ENCODE peak calls at places on chromosome 12, in five cellular contexts. T is colonic mucosa, Z is IMR-90, O is fibroblast of lung, N is astrocyte. F is an unnamed sample.

GRCh38 chr12:45034861-45035265 is 16.0 kb downstream of the DBX2 start:
- DNase-seq in T (no peak), Z (no peak), O (no peak), N (no peak), F (no peak)

GRCh38 chr12:25384038-25384953 is 133.6 kb upstream of the KRAS start:
- DNase-seq in T (peak), Z (peak), O (no peak), N (no peak), F (no peak)

GRCh38 chr12:28415755-28416154 is 225.5 kb downstream of the CCDC91 start:
- DNase-seq in T (no peak), Z (peak), O (peak), N (peak), F (no peak)

GRCh38 chr12:57715786-57716185 is 21.9 kb downstream of the OS9 start:
- DNase-seq in T (no peak), Z (no peak), O (no peak), N (no peak), F (no peak)

GRCh38 chr12:14949631-14950030 is 11.3 kb upstream of the ERP27 start:
- DNase-seq in T (peak), Z (no peak), O (no peak), N (no peak), F (no peak)

GRCh38 chr12:49565119-49565955 is 2.6 kb downstream of the MCRS1 start:
- DNase-seq in T (no peak), Z (no peak), O (no peak), N (no peak), F (peak)

GRCh38 chr12:3436496-3437060 is 54.4 kb upstream of the PRMT8 start:
- DNase-seq in T (no peak), Z (no peak), O (no peak), N (no peak), F (no peak)

GRCh38 chr12:3775385-3776035 is 22.6 kb upstream of the CRACR2A start:
- DNase-seq in T (no peak), Z (no peak), O (no peak), N (no peak), F (no peak)

GRCh38 chr12:24111591-24111990 is 162.1 kb upstream of the SOX5 start:
- DNase-seq in T (no peak), Z (peak), O (peak), N (peak), F (no peak)

GRCh38 chr12:17971850-17972249 is 118.1 kb downstream of the RERGL start:
- DNase-seq in T (no peak), Z (no peak), O (peak), N (peak), F (no peak)

GRCh38 chr12:12483438-12483837 is 79.2 kb downstream of the DUSP16 start:
- DNase-seq in T (no peak), Z (no peak), O (no peak), N (no peak), F (no peak)

GRCh38 chr12:5377997-5378596 is 53.8 kb upstream of the NTF3 start:
- DNase-seq in T (peak), Z (no peak), O (no peak), N (no peak), F (no peak)

GRCh38 chr12:58176296-58176869 is 235.0 kb downstream of the ATP23 start:
- DNase-seq in T (peak), Z (peak), O (no peak), N (peak), F (no peak)

GRCh38 chr12:47991592-47991991 is 12.7 kb downstream of the COL2A1 start:
- DNase-seq in T (no peak), Z (no peak), O (no peak), N (no peak), F (no peak)

GRCh38 chr12:96140110-96140509 is 54.1 kb upstream of the ELK3 start:
- DNase-seq in T (no peak), Z (peak), O (peak), N (peak), F (no peak)

GRCh38 chr12:26238341-26239126 is 43.2 kb downstream of the SSPN start:
- DNase-seq in T (no peak), Z (no peak), O (peak), N (peak), F (no peak)

GRCh38 chr12:128571906-128572305 is 251.9 kb downstream of the SLC15A4 start:
- DNase-seq in T (no peak), Z (no peak), O (no peak), N (no peak), F (no peak)

GRCh38 chr12:124939428-124940142 is 25.1 kb upstream of the UBC start:
- DNase-seq in T (peak), Z (peak), O (peak), N (peak), F (peak)

GRCh38 chr12:6792522-6793201 is 3.3 kb downstream of the CD4 start:
- DNase-seq in T (no peak), Z (peak), O (peak), N (no peak), F (peak)

DNA sequence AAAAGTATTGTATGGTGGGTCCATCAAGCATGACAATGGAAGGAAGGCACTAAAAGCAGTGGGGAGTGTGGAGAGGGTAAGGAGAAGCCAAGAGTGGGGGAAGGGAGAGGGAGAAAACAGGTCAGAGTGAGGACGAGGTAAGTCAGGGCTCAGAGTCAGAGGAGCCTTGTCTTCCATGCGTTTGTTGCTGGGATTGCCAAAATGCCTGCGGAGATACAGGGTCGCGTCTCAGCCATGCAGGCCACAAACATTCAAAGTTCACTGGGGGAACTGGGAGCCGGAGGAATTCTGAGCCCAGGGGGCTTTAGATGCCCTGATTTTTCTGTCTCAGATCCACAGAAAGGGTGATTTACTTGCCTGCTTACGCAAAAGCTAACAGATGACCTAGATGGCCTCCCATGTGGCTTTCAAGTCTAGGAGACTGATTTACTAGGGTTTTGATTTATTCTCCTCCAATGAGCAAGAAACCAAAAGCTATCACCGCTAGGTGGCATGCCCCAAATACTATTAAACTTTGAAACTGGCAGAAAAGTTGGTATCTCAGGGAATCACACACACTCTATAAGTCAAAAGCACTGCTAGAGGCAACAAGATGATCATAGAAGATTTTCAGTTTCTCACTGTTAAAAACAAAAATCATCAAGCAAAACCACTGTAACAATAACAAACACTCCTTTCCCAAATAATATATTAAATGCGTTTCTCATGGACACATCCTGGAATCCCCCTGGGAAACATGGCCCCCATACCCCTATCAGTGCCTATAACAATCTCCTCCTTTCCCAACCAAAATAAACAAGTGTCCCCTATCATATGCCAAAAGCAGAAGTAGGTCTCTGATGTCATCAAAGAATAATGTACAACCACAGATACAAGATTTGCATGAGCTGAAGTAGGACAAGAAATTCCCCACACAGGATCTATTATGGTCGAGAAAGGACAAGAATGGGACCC is 26.6 kb upstream of the MDM1 start:
- DNase-seq in T (peak), Z (peak), O (peak), N (peak), F (peak)
- H3K27ac ChIP-seq in T (no peak), Z (no peak), O (no peak), N (no peak), F (peak)

DNA sequence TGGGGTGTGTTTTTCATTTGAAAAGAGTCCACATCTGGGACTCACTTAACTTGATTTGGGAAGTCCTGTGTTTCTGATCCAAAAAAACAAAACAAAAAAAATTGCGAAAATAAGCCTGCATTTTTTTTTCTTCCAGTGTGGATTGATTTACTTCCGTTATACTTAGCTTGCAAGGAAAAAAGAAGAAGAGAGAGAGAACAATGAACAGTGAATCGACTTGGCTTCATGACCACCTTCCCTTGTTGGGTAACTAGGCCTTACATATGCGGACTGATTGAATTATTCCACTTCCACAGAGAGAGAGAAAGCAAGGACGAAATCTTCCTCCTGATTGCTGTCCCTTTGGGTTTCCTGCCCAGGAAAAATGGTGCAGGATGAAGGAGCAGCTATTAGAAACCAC is 506.2 kb upstream of the TBX3 start:
- DNase-seq in T (no peak), Z (no peak), O (no peak), N (no peak), F (no peak)
- H3K4me3 ChIP-seq in T (no peak), Z (no peak), O (no peak), N (no peak), F (no peak)

GRCh38 chr12:13744566-13744965 is 236.8 kb downstream of the GRIN2B start:
- DNase-seq in T (no peak), Z (no peak), O (no peak), N (no peak), F (no peak)
- H3K27ac ChIP-seq in T (no peak), Z (no peak), O (no peak), N (no peak), F (no peak)

GRCh38 chr12:2049604-2050540 is 2.9 kb upstream of the CACNA1C start:
- DNase-seq in T (no peak), Z (peak), O (peak), N (no peak), F (no peak)
- H3K4me3 ChIP-seq in T (no peak), Z (no peak), O (no peak), N (no peak), F (no peak)

DNA sequence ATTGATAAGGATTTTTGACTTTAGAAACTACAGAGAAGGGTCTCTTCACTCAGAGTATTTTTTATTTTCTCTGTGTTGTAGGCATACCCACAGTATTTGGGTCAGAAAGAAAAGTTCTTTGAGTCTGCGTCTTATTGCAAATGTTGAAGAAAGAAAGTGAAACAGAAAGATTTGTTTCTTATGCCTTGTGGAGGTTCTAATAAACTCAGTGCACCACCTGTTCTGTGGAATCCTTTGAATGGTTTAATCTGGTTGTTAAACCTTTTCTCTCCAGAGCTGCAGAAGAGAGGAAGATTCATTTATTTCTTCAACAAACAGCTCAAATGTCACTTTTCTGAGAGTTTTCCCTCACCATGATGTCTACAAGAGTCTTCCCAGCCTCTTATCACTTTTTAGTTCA is 146.6 kb upstream of the PLEKHG7 start:
- DNase-seq in T (no peak), Z (no peak), O (no peak), N (no peak), F (no peak)
- H3K27ac ChIP-seq in T (no peak), Z (no peak), O (no peak), N (no peak), F (no peak)

DNA sequence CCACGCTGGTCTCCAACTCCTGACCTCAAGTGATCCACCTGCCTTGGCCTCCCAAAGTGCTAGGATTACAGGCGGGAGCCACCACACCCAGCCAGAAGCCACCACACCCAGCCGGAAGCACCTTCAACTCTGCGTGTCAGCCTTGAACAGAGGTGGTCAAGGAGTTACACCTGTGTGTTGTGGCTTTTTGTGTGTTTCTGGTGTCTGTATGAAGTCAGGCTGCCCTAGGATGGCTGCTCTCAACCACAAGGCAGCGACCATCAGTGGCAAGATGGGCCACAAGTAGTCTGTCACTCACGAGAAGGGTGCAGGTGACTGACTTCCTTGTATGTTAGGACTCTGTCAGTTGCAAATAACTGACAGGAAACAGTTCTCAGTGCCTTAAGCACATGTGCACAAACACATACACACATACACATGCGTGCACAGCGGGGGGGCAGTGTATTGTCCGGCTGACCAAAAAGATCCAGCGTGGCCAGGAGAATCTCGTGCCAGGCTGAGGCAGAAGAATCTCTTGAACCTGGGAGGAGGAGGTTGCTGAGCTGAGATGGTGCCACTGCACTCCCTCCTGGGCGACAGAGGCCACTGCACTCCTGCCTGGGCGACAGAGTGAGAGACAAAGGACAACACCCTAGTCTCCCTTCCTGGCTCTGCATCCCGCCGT is 13.5 kb downstream of the P2RX4 start:
- DNase-seq in T (peak), Z (no peak), O (no peak), N (no peak), F (no peak)
- H3K4me3 ChIP-seq in T (no peak), Z (no peak), O (no peak), N (no peak), F (no peak)

DNA sequence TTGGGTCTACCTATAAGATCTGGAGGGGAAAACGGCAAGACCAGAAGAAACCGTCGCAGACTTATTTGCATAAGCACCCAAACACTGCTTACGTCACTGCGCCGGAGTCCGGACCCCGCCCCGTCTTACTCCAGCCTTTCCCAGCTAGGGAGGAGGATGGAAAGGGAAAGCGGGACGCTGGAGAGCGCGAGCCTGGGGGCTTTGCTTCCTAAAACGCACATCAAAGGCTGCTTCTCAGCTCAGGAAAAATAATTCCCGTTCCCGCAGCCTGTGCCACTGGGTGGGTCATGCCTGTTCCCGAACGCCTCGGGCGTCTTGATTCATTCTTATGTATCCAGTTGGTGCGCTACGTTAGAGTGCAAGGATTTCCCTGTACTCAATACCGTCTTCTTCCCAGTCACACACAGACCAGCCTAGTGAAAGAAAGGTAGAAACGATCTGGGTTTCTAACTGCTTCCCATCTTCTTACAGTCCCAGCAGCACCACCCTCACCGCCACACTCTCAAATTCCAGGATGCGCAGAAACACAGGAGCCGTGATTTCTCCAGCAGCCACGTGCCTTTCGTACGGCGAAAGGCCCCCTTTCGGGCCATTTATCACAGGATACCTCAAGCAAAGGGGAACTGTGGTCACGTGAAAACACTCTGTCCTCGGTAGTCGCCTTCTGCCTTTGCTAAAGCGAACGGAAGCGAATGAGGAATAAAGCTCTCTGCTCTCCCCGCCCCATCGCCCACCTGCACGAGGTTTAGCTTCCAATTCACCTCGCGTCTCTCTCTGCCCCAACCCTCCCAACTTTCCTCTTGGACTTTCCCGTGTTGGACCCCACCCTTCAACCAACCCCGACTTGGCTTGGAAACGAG is 1.0 kb downstream of the SLC6A15 start:
- DNase-seq in T (peak), Z (peak), O (peak), N (peak), F (no peak)
- H3K27ac ChIP-seq in T (no peak), Z (no peak), O (no peak), N (peak), F (no peak)

GRCh38 chr12:132470417-132470816 is 19.5 kb upstream of the FBRSL1 start:
- DNase-seq in T (no peak), Z (no peak), O (no peak), N (no peak), F (no peak)

GRCh38 chr12:132474237-132474741 is 15.7 kb upstream of the FBRSL1 start:
- DNase-seq in T (no peak), Z (no peak), O (no peak), N (no peak), F (no peak)

GRCh38 chr12:132471011-132471857 is 18.7 kb upstream of the FBRSL1 start:
- DNase-seq in T (no peak), Z (no peak), O (no peak), N (no peak), F (no peak)

GRCh38 chr12:132472386-132472785 is 17.6 kb upstream of the FBRSL1 start:
- DNase-seq in T (no peak), Z (no peak), O (no peak), N (no peak), F (no peak)

DNA sequence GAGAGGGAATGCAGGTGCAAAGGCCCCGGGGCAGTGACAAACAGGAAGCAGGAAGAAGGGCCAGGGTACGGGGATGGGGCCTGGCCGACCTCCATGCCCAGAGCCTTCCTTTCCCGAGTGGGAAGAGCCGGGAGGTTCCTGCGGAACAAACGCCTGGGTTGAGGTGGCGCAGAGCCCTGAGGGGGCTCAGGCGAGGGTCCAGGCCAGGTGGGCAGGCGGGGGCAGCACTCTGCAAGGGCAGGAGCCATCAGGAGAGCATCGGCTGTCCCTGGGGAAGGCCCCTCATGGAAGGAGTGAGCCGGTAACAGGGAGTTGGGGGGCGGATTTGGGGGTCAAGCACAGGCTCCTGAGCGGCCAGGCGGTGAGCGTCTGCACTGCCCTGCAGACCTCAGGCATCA is 18.1 kb upstream of the FBRSL1 start:
- DNase-seq in T (no peak), Z (no peak), O (no peak), N (no peak), F (no peak)
- H3K4me3 ChIP-seq in T (no peak), Z (no peak), O (no peak), N (no peak), F (no peak)

GRCh38 chr12:76398106-76398505 is 49.9 kb upstream of the BBS10 start:
- DNase-seq in T (no peak), Z (no peak), O (peak), N (peak), F (no peak)
- H3K27ac ChIP-seq in T (no peak), Z (no peak), O (no peak), N (no peak), F (no peak)